ENCODE peak calls at places on chromosomes 2 and 18, in six cellular contexts. R is SW 1271; V is GM20000; I is AG04450; A is activated CD4-positive, alpha-beta T cell treated with anti-CD3 and anti-CD28 coated beads, Interleukin-2, amount 10 ng/mL, durations not matched to agents 7 days and 5 days; G is neural crest cell. J is an unnamed sample.

GRCh38 chr2:121099329-121100318 is 185.4 kb downstream of the TFCP2L1 start:
- DNase-seq in R (no peak), V (no peak), I (no peak), A (no peak), G (no peak), J (no peak)

GRCh38 chr2:11899896-11900295 is 153.5 kb downstream of the LPIN1 start:
- DNase-seq in R (no peak), V (no peak), I (no peak), A (no peak), G (no peak), J (no peak)

GRCh38 chr18:51191139-51191717 is 6.3 kb downstream of the MEX3C start:
- DNase-seq in R (no peak), V (no peak), I (no peak), A (peak), G (no peak), J (no peak)

GRCh38 chr18:67265464-67266245 is 250.9 kb downstream of the DSEL start:
- DNase-seq in R (no peak), V (no peak), I (no peak), A (peak), G (no peak), J (no peak)

GRCh38 chr18:34767601-34768027 is 57.5 kb downstream of the DTNA start:
- DNase-seq in R (peak), V (no peak), I (peak), A (no peak), G (no peak), J (no peak)

GRCh38 chr2:241412144-241412543 is 56.1 kb downstream of the FARP2 start:
- DNase-seq in R (no peak), V (no peak), I (peak), A (no peak), G (no peak), J (peak)

GRCh38 chr2:159201321-159202063 is 85.0 kb downstream of the WDSUB1 start:
- DNase-seq in R (no peak), V (peak), I (peak), A (peak), G (no peak), J (no peak)

GRCh38 chr18:59502222-59502898 is 143.3 kb upstream of the LMAN1 start:
- DNase-seq in R (no peak), V (no peak), I (peak), A (no peak), G (no peak), J (no peak)

GRCh38 chr2:2333076-2333475 is 2.0 kb upstream of the MYT1L start:
- DNase-seq in R (no peak), V (no peak), I (no peak), A (no peak), G (no peak), J (no peak)

GRCh38 chr2:136235451-136236418 is 117.8 kb upstream of the CXCR4 start:
- DNase-seq in R (peak), V (no peak), I (no peak), A (no peak), G (no peak), J (no peak)

GRCh38 chr2:239238839-239239606 is 161.8 kb downstream of the HDAC4 start:
- DNase-seq in R (no peak), V (no peak), I (no peak), A (no peak), G (no peak), J (no peak)

GRCh38 chr2:191539068-191539467 is 138.9 kb upstream of the NABP1 start:
- DNase-seq in R (no peak), V (no peak), I (no peak), A (peak), G (peak), J (no peak)

GRCh38 chr2:54560146-54560881 is 104.2 kb downstream of the SPTBN1 start:
- DNase-seq in R (no peak), V (peak), I (no peak), A (peak), G (no peak), J (no peak)

GRCh38 chr2:59932341-59932740 is 621.1 kb downstream of the BCL11A start:
- DNase-seq in R (no peak), V (no peak), I (no peak), A (no peak), G (no peak), J (no peak)

GRCh38 chr2:159635006-159635746 is 18.8 kb upstream of the BAZ2B start:
- DNase-seq in R (no peak), V (no peak), I (no peak), A (no peak), G (no peak), J (no peak)

GRCh38 chr2:78817430-78817829 is 208.1 kb upstream of the REG3G start:
- DNase-seq in R (no peak), V (no peak), I (no peak), A (no peak), G (no peak), J (no peak)

GRCh38 chr2:35819053-35819452 is 536.5 kb upstream of the CRIM1 start:
- DNase-seq in R (no peak), V (no peak), I (no peak), A (no peak), G (no peak), J (no peak)

GRCh38 chr2:152028182-152028862 is 70.5 kb downstream of the CACNB4 start:
- DNase-seq in R (no peak), V (no peak), I (no peak), A (no peak), G (no peak), J (no peak)

GRCh38 chr18:54130631-54131030 is 93.8 kb downstream of the MBD2 start:
- DNase-seq in R (no peak), V (no peak), I (no peak), A (no peak), G (no peak), J (no peak)

GRCh38 chr2:25672500-25673169 is 742 bp downstream of the DTNB start:
- DNase-seq in R (no peak), V (peak), I (no peak), A (peak), G (peak), J (no peak)

GRCh38 chr2:207635468-207636200 is 10.4 kb upstream of the METTL21A start:
- DNase-seq in R (no peak), V (no peak), I (no peak), A (no peak), G (no peak), J (no peak)

GRCh38 chr2:85470850-85471800 is 52.6 kb downstream of the SH2D6 start:
- DNase-seq in R (no peak), V (no peak), I (no peak), A (no peak), G (no peak), J (no peak)

GRCh38 chr2:7844414-7844961 is 837.4 kb upstream of the ID2 start:
- DNase-seq in R (no peak), V (no peak), I (no peak), A (no peak), G (no peak), J (no peak)

GRCh38 chr18:62715829-62716678 is 713 bp downstream of the PHLPP1 start:
- DNase-seq in R (no peak), V (peak), I (no peak), A (peak), G (peak), J (no peak)

GRCh38 chr2:26412091-26412673 is 10.5 kb downstream of the DRC1 start:
- DNase-seq in R (no peak), V (no peak), I (no peak), A (peak), G (no peak), J (no peak)

GRCh38 chr18:45084207-45084606 is 403.5 kb downstream of the SETBP1 start:
- DNase-seq in R (no peak), V (no peak), I (no peak), A (no peak), G (no peak), J (no peak)

GRCh38 chr18:44518666-44519065 is 162.0 kb upstream of the SETBP1 start:
- DNase-seq in R (no peak), V (no peak), I (no peak), A (no peak), G (no peak), J (no peak)

GRCh38 chr18:31102020-31102684 is at the start of gene DSC2:
- DNase-seq in R (no peak), V (no peak), I (no peak), A (no peak), G (peak), J (no peak)

GRCh38 chr18:77376733-77377094 is 127.1 kb downstream of the GALR1 start:
- DNase-seq in R (no peak), V (no peak), I (no peak), A (no peak), G (no peak), J (no peak)

GRCh38 chr2:37870829-37871228 is 54.3 kb upstream of the RMDN2 start:
- DNase-seq in R (no peak), V (no peak), I (no peak), A (no peak), G (no peak), J (no peak)

GRCh38 chr18:9742588-9743131 is 34.6 kb downstream of the RAB31 start:
- DNase-seq in R (no peak), V (no peak), I (no peak), A (no peak), G (no peak), J (no peak)

GRCh38 chr18:55150001-55150400 is 190.7 kb upstream of the CCDC68 start:
- DNase-seq in R (no peak), V (no peak), I (no peak), A (no peak), G (no peak), J (no peak)

GRCh38 chr2:233418761-233419625 is 64.7 kb downstream of the DGKD start:
- DNase-seq in R (peak), V (peak), I (no peak), A (peak), G (no peak), J (no peak)

GRCh38 chr2:223537669-223538601 is 64.2 kb downstream of the SCG2 start:
- DNase-seq in R (no peak), V (no peak), I (no peak), A (no peak), G (no peak), J (no peak)

J was measured in omental fat pad.